ENCODE peak calls at places on chromosomes 13 and 19, in six cellular contexts. J, O, B, T, Z and W are unnamed samples.

GRCh38 chr13:97307882-97308624 is 85.9 kb downstream of the MBNL2 start:
- DNase-seq in J (peak), O (no peak), B (peak), T (peak), Z (no peak), W (no peak)

GRCh38 chr13:96299235-96299634 is 209.3 kb downstream of the HS6ST3 start:
- DNase-seq in J (no peak), O (no peak), B (no peak), T (no peak), Z (no peak), W (no peak)

GRCh38 chr13:48043789-48044503 is 6.4 kb downstream of the NUDT15 start:
- DNase-seq in J (no peak), O (no peak), B (no peak), T (no peak), Z (no peak), W (no peak)

GRCh38 chr13:33937373-33938087 is 119.6 kb downstream of the RFC3 start:
- DNase-seq in J (peak), O (no peak), B (no peak), T (peak), Z (no peak), W (no peak)

GRCh38 chr13:71758823-71759222 is 108.2 kb downstream of the DACH1 start:
- DNase-seq in J (no peak), O (no peak), B (no peak), T (peak), Z (no peak), W (no peak)

GRCh38 chr13:113176292-113176691 is 17.8 kb downstream of the PROZ start:
- DNase-seq in J (no peak), O (peak), B (no peak), T (no peak), Z (no peak), W (no peak)

GRCh38 chr13:94710881-94711560 is 1.3 kb downstream of the SOX21 start:
- DNase-seq in J (no peak), O (no peak), B (no peak), T (peak), Z (no peak), W (no peak)

GRCh38 chr19:48959341-48960239 is 4.9 kb downstream of the BAX start:
- DNase-seq in J (no peak), O (no peak), B (no peak), T (no peak), Z (peak), W (no peak)

GRCh38 chr13:106527806-106528205 is 7.7 kb downstream of the EFNB2 start:
- DNase-seq in J (no peak), O (no peak), B (no peak), T (no peak), Z (no peak), W (no peak)

GRCh38 chr19:45613926-45614725 is 12.1 kb upstream of the GPR4 start:
- DNase-seq in J (no peak), O (peak), B (peak), T (no peak), Z (no peak), W (no peak)

GRCh38 chr19:18097217-18097992 is at the start of gene MAST3:
- DNase-seq in J (peak), O (peak), B (peak), T (peak), Z (peak), W (peak)